ENCODE peak calls at places on chromosomes 7 and 10, in nine cellular contexts. Z, U, H, I, K, S, N, A and W are unnamed samples.

GRCh38 chr10:102408081-102408727 is 10.4 kb downstream of the PSD start:
- DNase-seq in Z (no peak), U (no peak), H (no peak), I (no peak), K (no peak), S (no peak), N (no peak), A (no peak), W (no peak)

GRCh38 chr10:70846795-70847194 is 31.0 kb downstream of the SGPL1 start:
- DNase-seq in Z (no peak), U (no peak), H (no peak), I (peak; percentile 58), K (no peak), S (peak; percentile 34), N (no peak), A (no peak), W (no peak)

GRCh38 chr7:47536705-47537611 is 45.0 kb downstream of the TNS3 start:
- DNase-seq in Z (peak; percentile 86), U (peak; percentile 87), H (no peak), I (peak; percentile 85), K (no peak), S (peak; percentile 68), N (no peak), A (peak; percentile 58), W (peak; percentile 57)

GRCh38 chr7:80764132-80764531 is 125.7 kb downstream of the CD36 start:
- DNase-seq in Z (no peak), U (no peak), H (no peak), I (peak; percentile 78), K (no peak), S (no peak), N (no peak), A (no peak), W (no peak)

GRCh38 chr10:29731760-29732159 is 97.0 kb upstream of the SVIL start:
- DNase-seq in Z (no peak), U (no peak), H (no peak), I (peak; percentile 38), K (no peak), S (no peak), N (no peak), A (peak; percentile 40), W (no peak)

GRCh38 chr10:31928531-31929259 is at the start of gene ARHGAP12:
- DNase-seq in Z (peak; percentile 96), U (peak; percentile 79), H (no peak), I (peak; percentile 80), K (peak; percentile 85), S (peak; percentile 91), N (peak; percentile 90), A (peak; percentile 95), W (peak; percentile 81)

GRCh38 chr10:30765022-30765610 is 135.6 kb upstream of the LYZL2 start:
- DNase-seq in Z (no peak), U (no peak), H (no peak), I (peak; percentile 72), K (no peak), S (no peak), N (no peak), A (no peak), W (no peak)

GRCh38 chr7:22972207-22972606 is 41.7 kb downstream of the HYCC1 start:
- DNase-seq in Z (no peak), U (no peak), H (no peak), I (peak; percentile 18), K (no peak), S (no peak), N (no peak), A (no peak), W (no peak)

GRCh38 chr10:95389982-95390381 is 99.2 kb upstream of the PDLIM1 start:
- DNase-seq in Z (no peak), U (no peak), H (no peak), I (no peak), K (peak; percentile 20), S (no peak), N (peak; percentile 51), A (no peak), W (no peak)

GRCh38 chr10:95391164-95391563 is 100.4 kb upstream of the PDLIM1 start:
- DNase-seq in Z (no peak), U (no peak), H (no peak), I (no peak), K (no peak), S (no peak), N (peak; percentile 22), A (no peak), W (no peak)

GRCh38 chr10:95392250-95392584 is 101.4 kb upstream of the PDLIM1 start:
- DNase-seq in Z (no peak), U (no peak), H (no peak), I (no peak), K (no peak), S (no peak), N (no peak), A (no peak), W (no peak)

GRCh38 chr10:95392711-95393164 is 101.9 kb upstream of the PDLIM1 start:
- DNase-seq in Z (no peak), U (no peak), H (no peak), I (no peak), K (no peak), S (no peak), N (peak; percentile 73), A (no peak), W (no peak)

GRCh38 chr10:95391570-95392249 is 100.9 kb upstream of the PDLIM1 start:
- DNase-seq in Z (no peak), U (peak; percentile 44), H (no peak), I (peak; percentile 54), K (peak; percentile 7), S (peak; percentile 75), N (peak; percentile 48), A (no peak), W (peak; percentile 79)
- TF ChIP-seq CTCF in Z (no peak), U (no peak), H (no peak), I (peak; percentile 35), K (no peak), S (peak; percentile 44), N (no peak), A (no peak), W (peak; percentile 59)

DNA sequence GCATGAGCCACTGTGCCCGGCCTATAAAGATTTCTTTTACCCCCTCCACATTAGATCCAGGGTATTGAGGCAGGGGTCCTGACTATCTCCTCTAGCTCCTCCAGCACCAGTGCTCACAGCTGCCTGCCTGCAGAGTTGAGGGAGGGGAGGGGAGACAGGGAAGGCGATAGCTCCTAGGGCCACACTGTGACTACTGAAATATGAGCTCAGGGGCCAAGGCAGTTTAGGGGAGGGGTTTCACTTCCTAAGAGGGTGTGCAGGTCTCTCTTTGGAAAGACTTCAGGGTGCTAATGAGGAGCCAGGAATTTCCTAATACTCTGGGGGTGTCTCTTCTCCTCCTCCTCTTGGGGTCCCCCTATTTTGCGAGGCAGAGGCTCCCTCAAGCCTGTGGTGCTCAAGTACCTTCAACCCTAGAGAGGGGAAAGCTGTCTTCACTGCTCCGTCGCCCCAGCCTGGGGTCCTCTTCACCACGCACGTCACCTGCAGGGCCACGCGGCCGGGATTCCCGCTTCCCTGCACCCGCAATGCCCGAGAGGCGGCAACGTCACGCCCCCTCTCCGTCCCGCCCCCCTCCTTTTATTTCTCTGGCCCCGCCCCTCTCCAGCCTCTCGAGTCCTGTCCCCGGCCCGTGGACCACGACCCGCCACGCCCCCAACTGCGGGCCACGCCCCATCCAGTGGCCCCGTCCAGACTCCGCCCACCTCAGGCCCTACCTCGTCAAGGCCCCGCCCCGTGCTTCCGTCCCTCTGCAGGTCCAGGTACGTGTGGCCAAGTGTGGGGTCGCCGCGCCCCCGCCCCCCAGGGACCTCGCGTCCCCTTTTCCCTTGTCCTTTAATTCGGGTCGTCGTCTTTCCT is 69.5 kb upstream of the BAIAP2L1 start:
- DNase-seq in Z (peak; percentile 94), U (no peak), H (no peak), I (no peak), K (no peak), S (peak; percentile 6), N (peak; percentile 15), A (peak; percentile 78), W (no peak)
- H3K4me3 ChIP-seq in Z (peak overlapping the region; percentile 19), U (no peak overlapping the region), H (no peak overlapping the region), I (no peak overlapping the region), K (no peak overlapping the region), S (peak overlapping the region; percentile 32), N (no peak overlapping the region), A (no peak overlapping the region), W (no peak overlapping the region)

DNA sequence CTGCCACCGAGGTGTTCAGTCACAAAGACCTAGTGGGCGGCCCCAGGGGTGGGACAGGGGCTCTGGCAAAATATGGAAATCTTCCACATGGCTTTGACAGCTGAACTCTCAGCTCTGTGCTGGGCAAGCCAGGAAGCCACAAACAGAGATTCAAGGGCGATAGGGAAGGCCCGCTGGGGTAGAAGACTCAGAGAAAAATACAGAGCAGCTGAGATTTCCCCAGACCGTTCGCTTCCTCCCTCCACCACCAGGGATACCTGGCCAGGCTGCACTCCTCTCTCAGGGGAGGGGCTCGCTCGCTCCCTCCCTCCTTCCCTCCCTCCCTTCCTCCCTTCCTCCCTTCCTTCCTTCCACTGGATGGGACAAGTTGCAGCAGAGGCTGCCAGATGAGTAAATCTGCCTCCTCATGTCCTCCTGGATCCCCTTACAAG is 260.5 kb downstream of the PRPF18 start:
- DNase-seq in Z (peak; percentile 56), U (no peak), H (no peak), I (no peak), K (no peak), S (no peak), N (no peak), A (no peak), W (no peak)
- TF ChIP-seq CTCF in Z (no peak), U (no peak), H (no peak), I (no peak), K (no peak), S (peak; percentile 12), N (no peak), A (no peak), W (peak; percentile 12)

GRCh38 chr7:127534636-127535035 is 50.8 kb downstream of the GCC1 start:
- DNase-seq in Z (no peak), U (no peak), H (no peak), I (no peak), K (no peak), S (no peak), N (no peak), A (no peak), W (no peak)

GRCh38 chr7:127532736-127533135 is 52.7 kb downstream of the GCC1 start:
- DNase-seq in Z (no peak), U (no peak), H (no peak), I (peak; percentile 40), K (no peak), S (no peak), N (no peak), A (no peak), W (peak; percentile 33)

GRCh38 chr7:127532151-127532550 is 53.2 kb downstream of the GCC1 start:
- DNase-seq in Z (no peak), U (no peak), H (no peak), I (no peak), K (no peak), S (no peak), N (no peak), A (no peak), W (peak; percentile 2)

GRCh38 chr7:127535546-127536425 is 49.6 kb downstream of the GCC1 start:
- DNase-seq in Z (no peak), U (no peak), H (no peak), I (no peak), K (no peak), S (no peak), N (no peak), A (no peak), W (no peak)

DNA sequence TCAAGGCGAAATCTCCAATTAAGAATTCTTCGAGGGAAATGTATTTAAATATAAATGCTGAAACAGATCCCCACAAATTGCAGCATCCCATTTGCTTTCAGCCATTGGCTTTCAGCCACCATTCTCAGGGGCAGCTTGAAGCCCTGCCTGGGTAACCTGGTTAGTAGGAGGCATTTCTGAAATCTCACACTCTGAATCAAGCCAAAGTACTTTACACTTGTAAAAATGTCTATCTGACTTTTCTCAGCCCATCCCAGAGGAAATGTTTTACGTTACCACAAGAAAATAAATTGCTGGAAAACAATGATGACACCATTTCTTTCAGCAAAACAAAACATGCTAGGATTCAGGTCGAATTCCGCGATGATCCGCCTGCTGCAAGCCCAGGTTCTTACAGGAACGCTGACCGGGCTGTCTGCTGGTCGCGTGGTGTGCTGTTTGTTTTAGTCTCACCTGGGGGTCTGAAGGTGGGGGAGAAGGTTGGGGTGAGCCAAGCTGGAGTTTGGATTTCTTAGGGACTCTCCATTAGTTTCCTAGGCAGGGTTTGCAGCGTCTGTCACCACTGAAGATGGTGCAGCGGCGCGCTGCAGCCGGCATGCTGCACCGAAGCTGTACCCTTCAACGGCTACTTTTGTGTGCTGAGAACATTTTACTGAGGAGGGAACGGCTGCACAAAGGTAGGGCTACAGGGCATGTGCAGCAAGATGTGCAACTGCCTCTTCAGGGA is 48.8 kb downstream of the GCC1 start:
- DNase-seq in Z (peak; percentile 30), U (no peak), H (no peak), I (peak; percentile 8), K (no peak), S (no peak), N (no peak), A (no peak), W (peak; percentile 5)
- H3K4me3 ChIP-seq in Z (peak overlapping the region; percentile 14), U (peak overlapping the region; percentile 13), H (no peak overlapping the region), I (no peak overlapping the region), K (no peak overlapping the region), S (peak overlapping the region; percentile 21), N (no peak overlapping the region), A (no peak overlapping the region), W (no peak overlapping the region)